ENCODE peak calls at places on chromosomes 7 and 10, in four cellular contexts. One of them, this sample, is unnamed.

GRCh38 chr7:66837007-66837406 is 84.0 kb upstream of the TMEM248 start:
- DNase-seq in suprapubic skin: no peak
- DNase-seq in A549: no peak
- DNase-seq in aorta: no peak
- DNase-seq in this sample: no peak

GRCh38 chr7:64308019-64308275 is 5.8 kb upstream of the ZNF736 start:
- DNase-seq in suprapubic skin: no peak
- DNase-seq in A549: no peak
- DNase-seq in aorta: no peak
- DNase-seq in this sample: no peak

GRCh38 chr7:97503367-97504094 is 228.4 kb upstream of the TAC1 start:
- DNase-seq in A549: no peak
- DNase-seq in aorta: no peak
- DNase-seq in suprapubic skin: no peak
- DNase-seq in this sample: no peak

GRCh38 chr7:79050592-79050991 is 402.9 kb downstream of the MAGI2 start:
- DNase-seq in aorta: no peak
- DNase-seq in A549: no peak
- DNase-seq in suprapubic skin: no peak
- DNase-seq in this sample: no peak

GRCh38 chr10:110184363-110184762 is 23.0 kb upstream of the MXI1 start:
- DNase-seq in A549: no peak
- DNase-seq in aorta: no peak
- DNase-seq in suprapubic skin: no peak
- DNase-seq in this sample: no peak

GRCh38 chr10:92848441-92849233 is at the start of gene EXOC6:
- DNase-seq in suprapubic skin: peak
- DNase-seq in A549: peak
- DNase-seq in aorta: peak
- DNase-seq in this sample: peak

GRCh38 chr7:146131701-146132100 is 15.1 kb downstream of the CNTNAP2 start:
- DNase-seq in aorta: no peak
- DNase-seq in suprapubic skin: no peak
- DNase-seq in A549: no peak
- DNase-seq in this sample: no peak

GRCh38 chr7:44066494-44067063 is 1.2 kb upstream of the PGAM2 start:
- DNase-seq in aorta: no peak
- DNase-seq in suprapubic skin: peak
- DNase-seq in A549: no peak
- DNase-seq in this sample: peak

GRCh38 chr7:155644178-155644970 is at the start of gene RBM33:
- DNase-seq in aorta: peak
- DNase-seq in A549: peak
- DNase-seq in suprapubic skin: peak
- DNase-seq in this sample: peak

GRCh38 chr10:87860156-87860795 is 3.1 kb downstream of the KLLN start:
- DNase-seq in suprapubic skin: no peak
- DNase-seq in A549: peak
- DNase-seq in aorta: no peak
- DNase-seq in this sample: no peak

GRCh38 chr10:79127151-79127961 is 58.6 kb downstream of the ZMIZ1 start:
- DNase-seq in aorta: peak
- DNase-seq in suprapubic skin: peak
- DNase-seq in A549: peak
- DNase-seq in this sample: peak

GRCh38 chr7:55271069-55271468 is 94.1 kb upstream of the LANCL2 start:
- DNase-seq in A549: no peak
- DNase-seq in suprapubic skin: no peak
- DNase-seq in aorta: no peak
- DNase-seq in this sample: no peak

GRCh38 chr7:82091126-82091682 is 321.4 kb upstream of the HGF start:
- DNase-seq in A549: no peak
- DNase-seq in suprapubic skin: no peak
- DNase-seq in aorta: no peak
- DNase-seq in this sample: no peak

GRCh38 chr10:113273877-113274829 is 278.7 kb upstream of the HABP2 start:
- DNase-seq in A549: no peak
- DNase-seq in aorta: peak
- DNase-seq in suprapubic skin: no peak
- DNase-seq in this sample: peak

GRCh38 chr7:43880596-43880995 is 11.3 kb upstream of the MRPS24 start:
- DNase-seq in A549: no peak
- DNase-seq in aorta: no peak
- DNase-seq in suprapubic skin: no peak
- DNase-seq in this sample: no peak

GRCh38 chr10:80161321-80162084 is 29.0 kb downstream of the PLAC9 start:
- DNase-seq in A549: no peak
- DNase-seq in aorta: peak
- DNase-seq in suprapubic skin: no peak
- DNase-seq in this sample: no peak

GRCh38 chr10:20181408-20181807 is 365.2 kb downstream of the PLXDC2 start:
- DNase-seq in suprapubic skin: no peak
- DNase-seq in aorta: no peak
- DNase-seq in A549: no peak
- DNase-seq in this sample: no peak

GRCh38 chr7:80870806-80871205 is 48.0 kb downstream of the SEMA3C start:
- DNase-seq in suprapubic skin: no peak
- DNase-seq in A549: no peak
- DNase-seq in aorta: no peak
- DNase-seq in this sample: no peak

GRCh38 chr7:21911341-21911875 is 34.3 kb downstream of the CDCA7L start:
- DNase-seq in suprapubic skin: no peak
- DNase-seq in aorta: no peak
- DNase-seq in A549: no peak
- DNase-seq in this sample: no peak

GRCh38 chr7:104971290-104972071 is 42.5 kb upstream of the KMT2E start:
- DNase-seq in suprapubic skin: no peak
- DNase-seq in aorta: no peak
- DNase-seq in A549: no peak
- DNase-seq in this sample: peak

GRCh38 chr7:141617280-141617679 is 66.1 kb downstream of the AGK start:
- DNase-seq in suprapubic skin: no peak
- DNase-seq in A549: no peak
- DNase-seq in aorta: no peak
- DNase-seq in this sample: no peak

GRCh38 chr10:44774676-44775401 is 136.3 kb upstream of the TMEM72 start:
- DNase-seq in A549: no peak
- DNase-seq in suprapubic skin: no peak
- DNase-seq in aorta: no peak
- DNase-seq in this sample: no peak

GRCh38 chr10:78656815-78657621 is 411.7 kb upstream of the ZMIZ1 start:
- DNase-seq in A549: no peak
- DNase-seq in suprapubic skin: no peak
- DNase-seq in aorta: no peak
- DNase-seq in this sample: no peak

GRCh38 chr10:12844796-12845524 is 156.6 kb downstream of the CCDC3 start:
- DNase-seq in aorta: no peak
- DNase-seq in A549: peak
- DNase-seq in suprapubic skin: no peak
- DNase-seq in this sample: peak

GRCh38 chr10:85420501-85421191 is 945.9 kb downstream of the GRID1 start:
- DNase-seq in aorta: no peak
- DNase-seq in suprapubic skin: no peak
- DNase-seq in A549: no peak
- DNase-seq in this sample: no peak

GRCh38 chr10:20955355-20955893 is 58.3 kb upstream of the NEBL start:
- DNase-seq in aorta: no peak
- DNase-seq in A549: no peak
- DNase-seq in suprapubic skin: no peak
- DNase-seq in this sample: no peak

GRCh38 chr7:29508608-29509007 is 55.0 kb upstream of the PRR15 start:
- DNase-seq in A549: no peak
- DNase-seq in suprapubic skin: no peak
- DNase-seq in aorta: no peak
- DNase-seq in this sample: no peak

GRCh38 chr7:159137906-159138305 is 6.8 kb downstream of the VIPR2 start:
- DNase-seq in A549: no peak
- DNase-seq in aorta: no peak
- DNase-seq in suprapubic skin: no peak
- DNase-seq in this sample: no peak

GRCh38 chr7:30116771-30117170 is 18.0 kb upstream of the MTURN start:
- DNase-seq in suprapubic skin: no peak
- DNase-seq in A549: no peak
- DNase-seq in aorta: peak
- DNase-seq in this sample: peak

GRCh38 chr7:28530175-28531142 is 118.1 kb downstream of the CREB5 start:
- DNase-seq in aorta: no peak
- DNase-seq in A549: no peak
- DNase-seq in suprapubic skin: no peak
- DNase-seq in this sample: no peak

GRCh38 chr10:129074939-129075338 is 392.1 kb upstream of the MGMT start:
- DNase-seq in suprapubic skin: no peak
- DNase-seq in A549: no peak
- DNase-seq in aorta: no peak
- DNase-seq in this sample: no peak

GRCh38 chr10:30702860-30703259 is 73.3 kb upstream of the LYZL2 start:
- DNase-seq in A549: no peak
- DNase-seq in suprapubic skin: no peak
- DNase-seq in aorta: no peak
- DNase-seq in this sample: no peak

GRCh38 chr10:44899450-44900080 is 11.6 kb upstream of the TMEM72 start:
- DNase-seq in aorta: no peak
- DNase-seq in A549: no peak
- DNase-seq in suprapubic skin: no peak
- DNase-seq in this sample: peak

GRCh38 chr10:117631276-117632151 is 89.0 kb downstream of the EMX2 start:
- DNase-seq in suprapubic skin: no peak
- DNase-seq in aorta: no peak
- DNase-seq in A549: no peak
- DNase-seq in this sample: no peak

GRCh38 chr7:23474098-23474828 is 4.0 kb upstream of the IGF2BP3 start:
- DNase-seq in A549: peak
- DNase-seq in suprapubic skin: peak
- DNase-seq in aorta: peak
- DNase-seq in this sample: peak

GRCh38 chr10:104035107-104035816 is 50.4 kb downstream of the COL17A1 start:
- DNase-seq in A549: no peak
- DNase-seq in aorta: no peak
- DNase-seq in suprapubic skin: no peak
- DNase-seq in this sample: no peak

GRCh38 chr10:104034401-104035053 is 51.2 kb downstream of the COL17A1 start:
- DNase-seq in suprapubic skin: no peak
- DNase-seq in A549: no peak
- DNase-seq in aorta: no peak
- DNase-seq in this sample: no peak

GRCh38 chr10:104033966-104034365 is 51.7 kb downstream of the COL17A1 start:
- DNase-seq in aorta: no peak
- DNase-seq in A549: no peak
- DNase-seq in suprapubic skin: no peak
- DNase-seq in this sample: no peak

GRCh38 chr10:104032144-104032775 is 53.4 kb downstream of the COL17A1 start:
- DNase-seq in suprapubic skin: no peak
- DNase-seq in A549: no peak
- DNase-seq in aorta: no peak
- DNase-seq in this sample: no peak

DNA sequence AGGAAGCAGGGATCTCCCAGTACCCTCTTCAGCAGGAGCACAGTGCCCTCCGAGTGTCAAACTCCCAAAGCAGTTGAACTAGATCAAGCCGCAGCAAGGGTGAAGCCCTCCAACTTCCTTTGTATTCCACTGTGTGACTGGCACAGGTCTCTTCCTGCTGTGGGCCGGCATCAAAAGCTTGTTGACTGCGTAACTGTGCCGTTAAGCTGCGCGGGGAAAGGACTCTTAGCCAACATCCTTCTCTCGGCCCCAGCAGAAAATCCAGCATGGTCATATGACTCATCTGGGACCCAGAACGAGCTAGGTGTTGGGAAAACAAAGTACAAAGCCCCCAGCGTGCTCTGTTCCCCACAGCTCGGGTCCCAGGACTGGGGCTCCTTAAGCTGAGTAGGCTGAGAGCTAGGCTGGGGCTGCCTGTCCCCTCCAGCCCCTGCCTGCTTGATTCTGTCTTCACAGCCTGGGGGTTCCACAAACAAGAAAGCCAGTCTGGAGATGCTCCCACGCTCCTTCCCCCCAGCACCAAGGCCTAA is 52.2 kb downstream of the COL17A1 start:
- DNase-seq in aorta: no peak
- DNase-seq in suprapubic skin: no peak
- DNase-seq in A549: no peak
- DNase-seq in this sample: no peak
- H3K27ac ChIP-seq in aorta: no peak
- H3K27ac ChIP-seq in suprapubic skin: no peak
- H3K27ac ChIP-seq in A549: no peak
- H3K27ac ChIP-seq in this sample: no peak

DNA sequence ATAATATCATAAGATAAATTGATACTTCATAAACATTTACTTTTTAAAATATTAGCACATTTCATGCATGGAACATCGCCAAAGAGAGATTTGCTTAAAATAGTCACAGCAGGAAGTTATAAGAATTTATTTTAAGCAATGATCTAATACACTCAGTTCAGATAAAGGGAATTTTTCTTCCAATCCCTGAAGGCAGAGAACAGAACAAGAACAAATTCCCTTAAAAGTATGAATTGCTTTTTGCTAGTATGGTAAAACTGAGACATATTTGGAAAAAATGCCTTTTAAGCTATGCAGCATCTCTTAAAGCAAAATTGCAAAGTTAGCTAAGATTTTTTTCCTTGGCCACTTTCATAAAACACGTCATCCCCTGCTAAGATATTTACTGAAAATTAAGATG is 91.0 kb downstream of the SEMA3D start:
- DNase-seq in A549: no peak
- DNase-seq in aorta: no peak
- DNase-seq in suprapubic skin: no peak
- DNase-seq in this sample: no peak
- H3K4me3 ChIP-seq in A549: no peak
- H3K4me3 ChIP-seq in aorta: no peak
- H3K4me3 ChIP-seq in suprapubic skin: no peak
- H3K4me3 ChIP-seq in this sample: no peak

DNA sequence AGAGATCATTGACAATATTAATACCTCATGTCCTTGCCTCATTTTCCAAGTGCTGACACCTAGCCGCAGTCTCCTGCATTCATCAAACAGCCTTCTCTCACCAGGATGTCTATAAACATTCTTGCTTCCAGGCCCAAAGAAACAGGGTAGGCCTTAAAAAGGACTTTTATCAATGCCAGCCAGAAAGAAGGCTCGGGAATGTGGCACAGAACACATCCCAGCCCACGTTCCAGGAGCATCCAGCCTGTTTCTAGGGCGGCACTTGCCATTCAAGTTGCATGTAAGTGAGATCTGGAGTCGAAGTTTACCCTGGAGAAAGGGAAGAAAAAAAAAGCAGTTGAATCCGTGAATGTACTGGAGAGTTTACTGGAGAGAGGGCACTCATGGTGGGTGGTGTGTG is 1083.1 kb downstream of the KCNMA1 start:
- DNase-seq in aorta: no peak
- DNase-seq in A549: no peak
- DNase-seq in suprapubic skin: no peak
- DNase-seq in this sample: no peak
- H3K27ac ChIP-seq in aorta: no peak
- H3K27ac ChIP-seq in A549: no peak
- H3K27ac ChIP-seq in suprapubic skin: peak
- H3K27ac ChIP-seq in this sample: peak

DNA sequence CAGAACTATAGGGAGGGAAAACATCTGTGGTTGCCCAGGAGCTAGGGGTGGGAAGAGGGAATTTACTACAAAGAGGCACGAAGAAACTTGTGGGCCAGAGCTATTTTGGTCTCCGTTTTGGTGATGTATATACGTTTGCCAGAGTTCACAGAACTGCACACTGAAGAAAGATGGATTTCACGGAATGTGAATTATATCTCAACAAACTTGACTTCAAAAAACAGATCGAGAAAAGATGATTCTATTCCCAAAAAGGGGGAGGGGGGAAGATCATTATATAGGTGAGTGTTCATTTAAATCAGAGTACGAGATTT is 337 bp upstream of the AS3MT start:
- DNase-seq in suprapubic skin: no peak
- DNase-seq in A549: no peak
- DNase-seq in aorta: no peak
- DNase-seq in this sample: no peak
- H3K4me3 ChIP-seq in suprapubic skin: peak
- H3K4me3 ChIP-seq in A549: peak
- H3K4me3 ChIP-seq in aorta: peak
- H3K4me3 ChIP-seq in this sample: peak

This sample was measured in tibial artery.